ENCODE peak calls at places on chromosomes 16 and 17, in ten cellular contexts. One of them, this sample, is unnamed.

GRCh38 chr16:87698241-87698640 is 67.5 kb downstream of the KLHDC4 start:
- DNase-seq in HCT116: no peak
- DNase-seq in mammary epithelial cell: no peak
- DNase-seq in keratinocyte: no peak
- DNase-seq in PC-3: no peak
- DNase-seq in MM.1S: no peak
- DNase-seq in neuronal stem cell: no peak
- DNase-seq in colonic mucosa: no peak
- DNase-seq in neural progenitor cell: no peak
- DNase-seq in H9: no peak
- DNase-seq in this sample: no peak

GRCh38 chr16:12545292-12545610 is 258.4 kb downstream of the CPPED1 start:
- DNase-seq in HCT116: no peak
- DNase-seq in mammary epithelial cell: no peak
- DNase-seq in keratinocyte: no peak
- DNase-seq in PC-3: no peak
- DNase-seq in MM.1S: no peak
- DNase-seq in neuronal stem cell: no peak
- DNase-seq in colonic mucosa: no peak
- DNase-seq in neural progenitor cell: no peak
- DNase-seq in H9: no peak
- DNase-seq in this sample: no peak

GRCh38 chr17:52156576-52156975 is 1.9 kb downstream of the CA10 start:
- DNase-seq in HCT116: no peak
- DNase-seq in mammary epithelial cell: no peak
- DNase-seq in keratinocyte: no peak
- DNase-seq in PC-3: no peak
- DNase-seq in MM.1S: no peak
- DNase-seq in neuronal stem cell: no peak
- DNase-seq in colonic mucosa: no peak
- DNase-seq in neural progenitor cell: no peak
- DNase-seq in H9: no peak
- DNase-seq in this sample: no peak

GRCh38 chr17:68053237-68054030 is 17.9 kb downstream of the KPNA2 start:
- DNase-seq in HCT116: no peak
- DNase-seq in mammary epithelial cell: no peak
- DNase-seq in keratinocyte: no peak
- DNase-seq in PC-3: no peak
- DNase-seq in MM.1S: no peak
- DNase-seq in neuronal stem cell: no peak
- DNase-seq in colonic mucosa: peak; percentile 27
- DNase-seq in neural progenitor cell: no peak
- DNase-seq in H9: no peak
- DNase-seq in this sample: no peak

GRCh38 chr16:84854759-84855158 is 35.0 kb downstream of the CRISPLD2 start:
- DNase-seq in HCT116: no peak
- DNase-seq in mammary epithelial cell: no peak
- DNase-seq in keratinocyte: no peak
- DNase-seq in PC-3: no peak
- DNase-seq in MM.1S: no peak
- DNase-seq in neuronal stem cell: no peak
- DNase-seq in colonic mucosa: no peak
- DNase-seq in neural progenitor cell: no peak
- DNase-seq in H9: no peak
- DNase-seq in this sample: no peak

GRCh38 chr16:70646260-70647241 is at the start of gene IL34:
- DNase-seq in HCT116: no peak
- DNase-seq in mammary epithelial cell: no peak
- DNase-seq in keratinocyte: no peak
- DNase-seq in PC-3: no peak
- DNase-seq in MM.1S: no peak
- DNase-seq in neuronal stem cell: no peak
- DNase-seq in colonic mucosa: no peak
- DNase-seq in neural progenitor cell: no peak
- DNase-seq in H9: peak; percentile 26
- DNase-seq in this sample: no peak

GRCh38 chr17:18026408-18026776 is 12.6 kb downstream of the ATPAF2 start:
- DNase-seq in HCT116: no peak
- DNase-seq in mammary epithelial cell: peak; percentile 68
- DNase-seq in keratinocyte: no peak
- DNase-seq in PC-3: peak; percentile 14
- DNase-seq in MM.1S: no peak
- DNase-seq in neuronal stem cell: no peak
- DNase-seq in colonic mucosa: no peak
- DNase-seq in neural progenitor cell: no peak
- DNase-seq in H9: no peak
- DNase-seq in this sample: no peak

GRCh38 chr17:66850692-66851091 is 15.8 kb downstream of the CACNG5 start:
- DNase-seq in HCT116: no peak
- DNase-seq in mammary epithelial cell: no peak
- DNase-seq in keratinocyte: no peak
- DNase-seq in PC-3: no peak
- DNase-seq in MM.1S: no peak
- DNase-seq in neuronal stem cell: no peak
- DNase-seq in colonic mucosa: no peak
- DNase-seq in neural progenitor cell: no peak
- DNase-seq in H9: no peak
- DNase-seq in this sample: no peak

GRCh38 chr17:75090871-75091854 is 3.4 kb downstream of the SLC16A5 start:
- DNase-seq in HCT116: no peak
- DNase-seq in mammary epithelial cell: no peak
- DNase-seq in keratinocyte: no peak
- DNase-seq in PC-3: no peak
- DNase-seq in MM.1S: no peak
- DNase-seq in neuronal stem cell: no peak
- DNase-seq in colonic mucosa: peak; percentile 87
- DNase-seq in neural progenitor cell: no peak
- DNase-seq in H9: peak; percentile 55
- DNase-seq in this sample: no peak

GRCh38 chr16:49281481-49281842 is at the start of gene CBLN1:
- DNase-seq in HCT116: no peak
- DNase-seq in mammary epithelial cell: no peak
- DNase-seq in keratinocyte: no peak
- DNase-seq in PC-3: no peak
- DNase-seq in MM.1S: no peak
- DNase-seq in neuronal stem cell: no peak
- DNase-seq in colonic mucosa: no peak
- DNase-seq in neural progenitor cell: no peak
- DNase-seq in H9: no peak
- DNase-seq in this sample: no peak

GRCh38 chr16:49281843-49282642 is 405 bp upstream of the CBLN1 start:
- DNase-seq in HCT116: no peak
- DNase-seq in mammary epithelial cell: peak; percentile 42
- DNase-seq in keratinocyte: no peak
- DNase-seq in PC-3: peak; percentile 46
- DNase-seq in MM.1S: peak; percentile 96
- DNase-seq in neuronal stem cell: peak; percentile 98
- DNase-seq in colonic mucosa: peak; percentile 90
- DNase-seq in neural progenitor cell: peak; percentile 99
- DNase-seq in H9: peak; percentile 92
- DNase-seq in this sample: no peak

GRCh38 chr16:49283376-49284049 is 1.9 kb upstream of the CBLN1 start:
- DNase-seq in HCT116: no peak
- DNase-seq in mammary epithelial cell: no peak
- DNase-seq in keratinocyte: no peak
- DNase-seq in PC-3: no peak
- DNase-seq in MM.1S: no peak
- DNase-seq in neuronal stem cell: no peak
- DNase-seq in colonic mucosa: no peak
- DNase-seq in neural progenitor cell: peak; percentile 29
- DNase-seq in H9: no peak
- DNase-seq in this sample: no peak

GRCh38 chr16:49280861-49281331 is 742 bp downstream of the CBLN1 start:
- DNase-seq in HCT116: no peak
- DNase-seq in mammary epithelial cell: no peak
- DNase-seq in keratinocyte: no peak
- DNase-seq in PC-3: no peak
- DNase-seq in MM.1S: no peak
- DNase-seq in neuronal stem cell: no peak
- DNase-seq in colonic mucosa: no peak
- DNase-seq in neural progenitor cell: no peak
- DNase-seq in H9: no peak
- DNase-seq in this sample: no peak

GRCh38 chr16:49282690-49283375 is 1.2 kb upstream of the CBLN1 start:
- DNase-seq in HCT116: no peak
- DNase-seq in mammary epithelial cell: no peak
- DNase-seq in keratinocyte: no peak
- DNase-seq in PC-3: no peak
- DNase-seq in MM.1S: peak; percentile 28
- DNase-seq in neuronal stem cell: no peak
- DNase-seq in colonic mucosa: peak; percentile 35
- DNase-seq in neural progenitor cell: peak; percentile 49
- DNase-seq in H9: peak; percentile 80
- DNase-seq in this sample: no peak
- H3K9ac ChIP-seq in HCT116: no peak overlapping the region
- H3K9ac ChIP-seq in mammary epithelial cell: no peak overlapping the region
- H3K9ac ChIP-seq in keratinocyte: no peak overlapping the region
- H3K9ac ChIP-seq in PC-3: no peak overlapping the region
- H3K9ac ChIP-seq in MM.1S: peak overlapping the region; percentile 39
- H3K9ac ChIP-seq in neuronal stem cell: no peak overlapping the region
- H3K9ac ChIP-seq in colonic mucosa: peak overlapping the region; percentile 26
- H3K9ac ChIP-seq in neural progenitor cell: no peak overlapping the region
- H3K9ac ChIP-seq in H9: no peak overlapping the region
- H3K9ac ChIP-seq in this sample: no peak overlapping the region

GRCh38 chr17:81667754-81668153 is 1.2 kb downstream of the CCDC137 start:
- DNase-seq in HCT116: no peak
- DNase-seq in mammary epithelial cell: peak; percentile 25
- DNase-seq in keratinocyte: no peak
- DNase-seq in PC-3: peak; percentile 50
- DNase-seq in MM.1S: no peak
- DNase-seq in neuronal stem cell: no peak
- DNase-seq in colonic mucosa: no peak
- DNase-seq in neural progenitor cell: peak; percentile 48
- DNase-seq in H9: peak; percentile 77
- DNase-seq in this sample: no peak
- H3K9ac ChIP-seq in HCT116: peak overlapping the region; percentile 97
- H3K9ac ChIP-seq in mammary epithelial cell: no peak overlapping the region
- H3K9ac ChIP-seq in keratinocyte: peak overlapping the region; percentile 69
- H3K9ac ChIP-seq in PC-3: peak overlapping the region; percentile 98
- H3K9ac ChIP-seq in MM.1S: no peak overlapping the region
- H3K9ac ChIP-seq in neuronal stem cell: no peak overlapping the region
- H3K9ac ChIP-seq in colonic mucosa: no peak overlapping the region
- H3K9ac ChIP-seq in neural progenitor cell: no peak overlapping the region
- H3K9ac ChIP-seq in H9: no peak overlapping the region
- H3K9ac ChIP-seq in this sample: peak overlapping the region; percentile 60

GRCh38 chr17:2436516-2436915 is 35.7 kb upstream of the MNT start:
- DNase-seq in HCT116: no peak
- DNase-seq in mammary epithelial cell: peak; percentile 10
- DNase-seq in keratinocyte: no peak
- DNase-seq in PC-3: no peak
- DNase-seq in MM.1S: peak; percentile 13
- DNase-seq in neuronal stem cell: no peak
- DNase-seq in colonic mucosa: no peak
- DNase-seq in neural progenitor cell: no peak
- DNase-seq in H9: no peak
- DNase-seq in this sample: no peak

GRCh38 chr17:2438823-2439222 is 38.0 kb upstream of the MNT start:
- DNase-seq in HCT116: no peak
- DNase-seq in mammary epithelial cell: no peak
- DNase-seq in keratinocyte: no peak
- DNase-seq in PC-3: no peak
- DNase-seq in MM.1S: no peak
- DNase-seq in neuronal stem cell: no peak
- DNase-seq in colonic mucosa: no peak
- DNase-seq in neural progenitor cell: no peak
- DNase-seq in H9: no peak
- DNase-seq in this sample: no peak

GRCh38 chr17:2433696-2434095 is 32.8 kb upstream of the MNT start:
- DNase-seq in HCT116: no peak
- DNase-seq in mammary epithelial cell: peak; percentile 38
- DNase-seq in keratinocyte: peak; percentile 28
- DNase-seq in PC-3: peak; percentile 36
- DNase-seq in MM.1S: no peak
- DNase-seq in neuronal stem cell: no peak
- DNase-seq in colonic mucosa: no peak
- DNase-seq in neural progenitor cell: no peak
- DNase-seq in H9: no peak
- DNase-seq in this sample: no peak

GRCh38 chr17:2435852-2436251 is 35.0 kb upstream of the MNT start:
- DNase-seq in HCT116: no peak
- DNase-seq in mammary epithelial cell: no peak
- DNase-seq in keratinocyte: no peak
- DNase-seq in PC-3: no peak
- DNase-seq in MM.1S: no peak
- DNase-seq in neuronal stem cell: no peak
- DNase-seq in colonic mucosa: no peak
- DNase-seq in neural progenitor cell: no peak
- DNase-seq in H9: no peak
- DNase-seq in this sample: no peak

GRCh38 chr17:2435181-2435741 is 34.4 kb upstream of the MNT start:
- DNase-seq in HCT116: no peak
- DNase-seq in mammary epithelial cell: no peak
- DNase-seq in keratinocyte: no peak
- DNase-seq in PC-3: no peak
- DNase-seq in MM.1S: no peak
- DNase-seq in neuronal stem cell: peak; percentile 64
- DNase-seq in colonic mucosa: no peak
- DNase-seq in neural progenitor cell: peak; percentile 58
- DNase-seq in H9: peak; percentile 73
- DNase-seq in this sample: no peak
- H3K9ac ChIP-seq in HCT116: no peak overlapping the region
- H3K9ac ChIP-seq in mammary epithelial cell: no peak overlapping the region
- H3K9ac ChIP-seq in keratinocyte: no peak overlapping the region
- H3K9ac ChIP-seq in PC-3: no peak overlapping the region
- H3K9ac ChIP-seq in MM.1S: no peak overlapping the region
- H3K9ac ChIP-seq in neuronal stem cell: no peak overlapping the region
- H3K9ac ChIP-seq in colonic mucosa: no peak overlapping the region
- H3K9ac ChIP-seq in neural progenitor cell: no peak overlapping the region
- H3K9ac ChIP-seq in H9: no peak overlapping the region
- H3K9ac ChIP-seq in this sample: no peak overlapping the region

GRCh38 chr17:39894681-39895376 is 23.6 kb downstream of the GSDMB start:
- DNase-seq in HCT116: no peak
- DNase-seq in mammary epithelial cell: no peak
- DNase-seq in keratinocyte: no peak
- DNase-seq in PC-3: no peak
- DNase-seq in MM.1S: no peak
- DNase-seq in neuronal stem cell: no peak
- DNase-seq in colonic mucosa: no peak
- DNase-seq in neural progenitor cell: no peak
- DNase-seq in H9: no peak
- DNase-seq in this sample: no peak

GRCh38 chr17:39887078-39887477 is 19.1 kb downstream of the ZPBP2 start:
- DNase-seq in HCT116: no peak
- DNase-seq in mammary epithelial cell: no peak
- DNase-seq in keratinocyte: no peak
- DNase-seq in PC-3: no peak
- DNase-seq in MM.1S: no peak
- DNase-seq in neuronal stem cell: no peak
- DNase-seq in colonic mucosa: no peak
- DNase-seq in neural progenitor cell: no peak
- DNase-seq in H9: no peak
- DNase-seq in this sample: no peak

DNA sequence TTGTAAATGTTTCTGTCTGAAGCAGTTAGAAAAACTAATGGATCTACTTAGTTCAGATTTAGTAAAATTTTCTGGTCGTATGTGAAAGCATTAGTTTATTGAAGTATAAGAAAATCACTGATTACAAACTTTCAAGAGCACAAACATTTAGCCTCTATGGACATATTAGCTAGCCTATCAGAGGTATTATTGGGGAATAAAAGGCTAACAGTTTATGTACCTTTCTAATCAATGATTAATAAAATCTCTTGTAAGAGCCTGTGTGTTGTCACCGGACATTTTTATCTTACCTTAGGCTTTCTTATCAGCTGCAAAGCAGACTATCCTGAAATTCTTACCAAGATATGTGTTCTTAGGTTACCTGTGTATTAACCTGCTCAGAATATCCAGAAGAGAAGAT is 21.2 kb downstream of the ZPBP2 start:
- DNase-seq in HCT116: no peak
- DNase-seq in mammary epithelial cell: no peak
- DNase-seq in keratinocyte: no peak
- DNase-seq in PC-3: no peak
- DNase-seq in MM.1S: no peak
- DNase-seq in neuronal stem cell: no peak
- DNase-seq in colonic mucosa: no peak
- DNase-seq in neural progenitor cell: no peak
- DNase-seq in H9: no peak
- DNase-seq in this sample: no peak
- H3K9ac ChIP-seq in HCT116: no peak overlapping the region
- H3K9ac ChIP-seq in mammary epithelial cell: no peak overlapping the region
- H3K9ac ChIP-seq in keratinocyte: no peak overlapping the region
- H3K9ac ChIP-seq in PC-3: no peak overlapping the region
- H3K9ac ChIP-seq in MM.1S: no peak overlapping the region
- H3K9ac ChIP-seq in neuronal stem cell: no peak overlapping the region
- H3K9ac ChIP-seq in colonic mucosa: no peak overlapping the region
- H3K9ac ChIP-seq in neural progenitor cell: no peak overlapping the region
- H3K9ac ChIP-seq in H9: no peak overlapping the region
- H3K9ac ChIP-seq in this sample: no peak overlapping the region

This sample was measured in SK-N-MC.